ENCODE peak calls at places on chromosomes 5 and 9, in eight cellular contexts. L is upper lobe of left lung, F is DND-41, N is GM12865, M is GM23338, Y is AG04450, G is Peyer's patch, C is epithelial cell of esophagus. A is an unnamed sample.

GRCh38 chr5:177269976-177270375 is 33.5 kb downstream of the RAB24 start:
- DNase-seq in Y (no peak), M (no peak), F (no peak), G (no peak), L (no peak), C (peak; percentile 82), N (no peak), A (no peak)

GRCh38 chr9:4170231-4170630 is 129.6 kb downstream of the GLIS3 start:
- DNase-seq in Y (no peak), F (no peak), L (no peak), G (no peak), C (no peak), M (no peak), N (no peak), A (no peak)

GRCh38 chr5:15615859-15616258 is 115.9 kb downstream of the FBXL7 start:
- DNase-seq in C (no peak), G (no peak), Y (no peak), M (no peak), F (no peak), L (no peak), N (no peak), A (no peak)

GRCh38 chr5:169856571-169856970 is 123.7 kb downstream of the INSYN2B start:
- DNase-seq in C (peak; percentile 88), M (no peak), F (no peak), G (no peak), L (no peak), Y (peak; percentile 63), N (no peak), A (no peak)

GRCh38 chr9:23702311-23702922 is 123.6 kb downstream of the ELAVL2 start:
- DNase-seq in N (no peak), Y (no peak), F (no peak), G (no peak), C (peak; percentile 38), M (no peak), L (no peak), A (no peak)

GRCh38 chr5:180860273-180860886 is 696 bp downstream of the ZFP62 start:
- DNase-seq in L (no peak), M (peak; percentile 84), Y (no peak), G (peak; percentile 74), N (peak; percentile 88), F (peak; percentile 56), C (peak; percentile 40), A (peak; percentile 76)

GRCh38 chr9:92196909-92197308 is 81.7 kb upstream of the SPTLC1 start:
- DNase-seq in F (no peak), G (no peak), L (no peak), M (no peak), C (peak; percentile 27), Y (no peak), N (no peak), A (no peak)

GRCh38 chr9:135581636-135582426 is 20.3 kb downstream of the PAEP start:
- DNase-seq in Y (no peak), G (peak; percentile 18), C (no peak), N (no peak), M (no peak), F (no peak), L (no peak), A (no peak)

GRCh38 chr9:18438300-18438925 is 35.5 kb upstream of the ADAMTSL1 start:
- DNase-seq in F (no peak), G (peak; percentile 48), L (peak; percentile 33), M (peak; percentile 81), N (no peak), C (peak; percentile 21), Y (no peak), A (no peak)

GRCh38 chr9:124286292-124286931 is 28.7 kb downstream of the NEK6 start:
- DNase-seq in C (no peak), F (no peak), G (peak; percentile 91), Y (peak; percentile 90), N (peak; percentile 88), M (no peak), L (peak; percentile 80), A (peak; percentile 52)

GRCh38 chr5:671459-672328 is 21.5 kb downstream of the TPPP start:
- DNase-seq in M (peak; percentile 87), L (peak; percentile 65), Y (peak; percentile 6), G (peak; percentile 89), N (peak; percentile 61), F (peak; percentile 69), C (peak; percentile 57), A (peak; percentile 68)

GRCh38 chr5:91176288-91177016 is 206.7 kb downstream of the ARRDC3 start:
- DNase-seq in C (no peak), N (no peak), F (no peak), G (no peak), M (no peak), L (no peak), Y (no peak), A (no peak)

GRCh38 chr5:91174418-91174817 is 208.7 kb downstream of the ARRDC3 start:
- DNase-seq in G (no peak), C (no peak), N (no peak), Y (no peak), M (no peak), L (no peak), F (no peak), A (no peak)

GRCh38 chr5:91177085-91177484 is 206.0 kb downstream of the ARRDC3 start:
- DNase-seq in C (peak; percentile 17), N (no peak), Y (no peak), G (no peak), L (no peak), F (no peak), M (no peak), A (no peak)

GRCh38 chr5:91177639-91178038 is 205.5 kb downstream of the ARRDC3 start:
- DNase-seq in C (no peak), M (no peak), F (no peak), L (no peak), G (no peak), N (no peak), Y (no peak), A (no peak)

GRCh38 chr5:91175708-91176107 is 207.4 kb downstream of the ARRDC3 start:
- DNase-seq in G (no peak), N (peak; percentile 10), Y (no peak), C (no peak), F (no peak), M (no peak), L (no peak), A (no peak)
- H3K4me3 ChIP-seq in G (no peak overlapping the region), N (no peak overlapping the region), Y (no peak overlapping the region), C (no peak overlapping the region), F (no peak overlapping the region), M (no peak overlapping the region), L (no peak overlapping the region), A (no peak overlapping the region)

GRCh38 chr9:122226142-122226757 is 2.5 kb downstream of the LHX6 start:
- DNase-seq in M (peak; percentile 61), C (no peak), Y (no peak), G (no peak), F (no peak), N (no peak), L (no peak), A (no peak)
- H3K4me3 ChIP-seq in M (peak overlapping the region; percentile 41), C (no peak overlapping the region), Y (no peak overlapping the region), G (peak overlapping the region; percentile 28), F (no peak overlapping the region), N (no peak overlapping the region), L (peak overlapping the region; percentile 18), A (no peak overlapping the region)

GRCh38 chr9:97437151-97437550 is 25.3 kb downstream of the TDRD7 start:
- DNase-seq in L (no peak), N (no peak), F (no peak), C (no peak), Y (no peak), M (no peak), G (peak; percentile 49), A (no peak)

GRCh38 chr9:97441729-97442128 is 29.8 kb downstream of the TDRD7 start:
- DNase-seq in G (no peak), C (peak; percentile 25), L (no peak), M (no peak), F (no peak), Y (no peak), N (no peak), A (no peak)

GRCh38 chr9:97440160-97440559 is 28.3 kb downstream of the TDRD7 start:
- DNase-seq in Y (no peak), F (no peak), L (no peak), C (no peak), G (no peak), M (peak; percentile 27), N (no peak), A (no peak)

DNA sequence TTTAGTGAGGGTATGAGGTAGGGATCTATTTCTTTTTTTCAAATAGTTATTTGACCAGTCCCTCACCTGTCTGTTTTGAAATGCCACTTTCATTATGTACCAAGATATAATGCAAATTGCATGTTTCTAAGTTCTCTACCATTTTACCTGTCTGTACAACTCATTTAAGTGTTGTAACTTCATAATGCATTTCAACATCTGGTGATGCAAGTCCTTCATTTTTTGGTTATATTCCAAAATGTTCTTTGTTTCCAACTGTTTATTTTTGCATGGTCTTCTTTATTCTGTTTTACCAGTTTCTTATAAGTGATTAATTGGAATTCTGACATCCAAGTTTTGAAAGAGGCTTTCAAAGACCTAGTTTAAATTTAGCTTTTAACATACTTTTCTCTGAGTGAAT is 26.8 kb downstream of the TDRD7 start:
- DNase-seq in G (no peak), L (no peak), Y (no peak), M (no peak), C (peak; percentile 19), F (no peak), N (no peak), A (no peak)
- H3K4me3 ChIP-seq in G (no peak overlapping the region), L (no peak overlapping the region), Y (no peak overlapping the region), M (no peak overlapping the region), C (no peak overlapping the region), F (no peak overlapping the region), N (no peak overlapping the region), A (no peak overlapping the region)

DNA sequence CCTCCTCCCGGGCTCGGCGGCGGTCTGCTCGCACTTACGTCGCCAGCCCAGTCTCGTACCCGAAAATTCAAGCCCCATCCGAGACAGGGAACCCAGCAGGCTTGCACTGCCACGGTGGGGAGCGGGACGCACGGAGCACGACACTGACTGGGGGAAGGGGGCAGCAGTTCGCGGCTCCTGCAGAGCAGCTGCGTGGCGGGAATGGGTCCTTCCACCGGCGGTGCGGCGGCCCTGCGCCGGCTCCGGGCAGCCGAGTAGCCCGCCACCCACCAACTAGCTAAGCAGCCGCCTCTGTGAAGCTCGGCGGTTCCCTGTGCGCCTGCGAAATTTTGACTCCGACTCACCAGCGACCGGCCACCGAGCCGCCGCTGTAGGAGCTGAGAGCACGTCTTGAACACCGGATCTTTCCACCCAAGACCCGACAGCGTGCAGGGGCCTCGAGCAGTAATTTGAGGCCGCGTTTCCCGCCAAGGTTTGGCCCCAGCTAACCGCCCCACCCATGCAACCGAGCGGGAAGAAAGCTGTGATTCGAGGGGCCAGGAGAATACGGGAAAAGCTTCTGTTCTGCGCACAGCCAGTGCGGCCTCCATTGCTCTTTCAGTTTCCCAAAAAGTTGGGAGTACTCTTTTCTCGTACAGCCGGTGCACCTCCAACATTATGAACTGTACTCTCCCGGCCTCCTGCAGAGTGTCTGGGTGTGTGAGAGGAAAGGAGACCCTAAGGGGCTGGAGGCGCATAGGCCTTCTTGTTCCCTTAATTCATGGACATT is 3.7 kb downstream of the MCIDAS start:
- DNase-seq in F (no peak), M (peak; percentile 68), Y (no peak), L (no peak), C (no peak), G (no peak), N (no peak), A (no peak)
- H3K4me3 ChIP-seq in F (no peak overlapping the region), M (peak overlapping the region; percentile 47), Y (no peak overlapping the region), L (no peak overlapping the region), C (no peak overlapping the region), G (peak overlapping the region; percentile 21), N (no peak overlapping the region), A (no peak overlapping the region)

GRCh38 chr5:138663561-138663960 is 88.4 kb upstream of the HSPA9 start:
- DNase-seq in L (no peak), C (no peak), N (no peak), Y (no peak), F (no peak), G (no peak), M (no peak), A (no peak)
- H3K4me3 ChIP-seq in L (no peak overlapping the region), C (no peak overlapping the region), N (no peak overlapping the region), Y (no peak overlapping the region), F (no peak overlapping the region), G (no peak overlapping the region), M (no peak overlapping the region), A (no peak overlapping the region)

GRCh38 chr5:86625148-86625547 is 7.4 kb downstream of the COX7C start:
- DNase-seq in G (no peak), C (no peak), Y (no peak), N (no peak), F (no peak), L (no peak), M (no peak), A (no peak)
- H3K4me3 ChIP-seq in G (no peak overlapping the region), C (no peak overlapping the region), Y (no peak overlapping the region), N (no peak overlapping the region), F (no peak overlapping the region), L (no peak overlapping the region), M (no peak overlapping the region), A (no peak overlapping the region)

A was measured in CD8-positive, alpha-beta T cell.